ENCODE peak calls at places on chromosomes 12 and 14, in nine cellular contexts. J is NCI-H2171; M is body of pancreas; Q is NCI-H226; N is fibroblast of the conjunctiva; C is stimulated activated CD8-positive, alpha-beta memory T cell treated with anti-CD3 and anti-CD28 coated beads, Interleukin-15, amount 100 ng/mL, for 4 hours; A is HAP-1; L is activated T-helper 1 cell treated with anti-CD3 and anti-CD28 coated beads, Interleukin-12 subunit alpha, Interleukin-12 subunit beta, Interleukin-2, Interleukin-4 antibody, amounts not matched to agents 30 ng/mL and 10 ng/mL and 1 ng/mL, durations not matched to agents 14 hours and 24 hours and 36 hours; Z is OCI-LY7. P is an unnamed sample.
A peak's percentile ranks its signal among the peaks of the same experiment; 100 is the strongest.

GRCh38 chr14:92481386-92481785 is 32.2 kb upstream of the RIN3 start:
- DNase-seq in J (no peak), M (no peak), Q (no peak), N (no peak), C (no peak), A (no peak), L (no peak), Z (no peak), P (peak; percentile 13)

GRCh38 chr12:49505672-49506071 is 33.2 kb upstream of the KCNH3 start:
- DNase-seq in J (no peak), M (no peak), Q (peak; percentile 53), N (no peak), C (no peak), A (no peak), L (no peak), Z (no peak), P (no peak)

GRCh38 chr12:96108321-96108720 is 72.9 kb upstream of the LTA4H start:
- DNase-seq in J (no peak), M (no peak), Q (no peak), N (no peak), C (no peak), A (no peak), L (peak; percentile 11), Z (peak; percentile 33), P (no peak)

GRCh38 chr12:1912580-1913376 is 5.7 kb downstream of the CACNA2D4 start:
- DNase-seq in J (no peak), M (no peak), Q (peak; percentile 66), N (no peak), C (no peak), A (no peak), L (no peak), Z (no peak), P (peak; percentile 8)

GRCh38 chr12:103169-103981 is 36.8 kb downstream of the IQSEC3 start:
- DNase-seq in J (no peak), M (no peak), Q (no peak), N (no peak), C (no peak), A (no peak), L (no peak), Z (peak; percentile 93), P (peak; percentile 68)

GRCh38 chr14:64828096-64828495 is 51.6 kb downstream of the SPTB start:
- DNase-seq in J (no peak), M (no peak), Q (no peak), N (no peak), C (no peak), A (no peak), L (no peak), Z (no peak), P (no peak)

GRCh38 chr12:1812650-1813302 is 7.6 kb upstream of the LRTM2 start:
- DNase-seq in J (no peak), M (peak; percentile 19), Q (peak; percentile 61), N (peak; percentile 13), C (no peak), A (no peak), L (no peak), Z (no peak), P (no peak)

GRCh38 chr14:103128631-103129300 is 5.5 kb downstream of the TNFAIP2 start:
- DNase-seq in J (no peak), M (peak; percentile 32), Q (no peak), N (no peak), C (no peak), A (no peak), L (no peak), Z (no peak), P (no peak)

GRCh38 chr12:94287245-94287628 is 138.9 kb downstream of the PLXNC1 start:
- DNase-seq in J (no peak), M (no peak), Q (no peak), N (no peak), C (no peak), A (no peak), L (no peak), Z (no peak), P (no peak)

GRCh38 chr14:21091784-21092146 is 6.7 kb downstream of the ZNF219 start:
- DNase-seq in J (no peak), M (no peak), Q (no peak), N (no peak), C (no peak), A (no peak), L (no peak), Z (no peak), P (no peak)

GRCh38 chr14:75589896-75590295 is 11.5 kb downstream of the FLVCR2 start:
- DNase-seq in J (no peak), M (no peak), Q (no peak), N (no peak), C (no peak), A (no peak), L (no peak), Z (no peak), P (no peak)

GRCh38 chr12:12616512-12617275 is 5.0 kb downstream of the CREBL2 start:
- DNase-seq in J (no peak), M (no peak), Q (no peak), N (no peak), C (no peak), A (no peak), L (no peak), Z (no peak), P (no peak)

GRCh38 chr12:78914859-78915331 is 50.3 kb downstream of the SYT1 start:
- DNase-seq in J (no peak), M (no peak), Q (no peak), N (no peak), C (no peak), A (no peak), L (no peak), Z (no peak), P (no peak)

GRCh38 chr12:81639196-81639595 is 120.0 kb downstream of the PPFIA2 start:
- DNase-seq in J (peak; percentile 73), M (no peak), Q (peak; percentile 14), N (no peak), C (no peak), A (no peak), L (no peak), Z (no peak), P (no peak)

GRCh38 chr12:112676526-112676925 is 115.0 kb upstream of the RPH3A start:
- DNase-seq in J (no peak), M (no peak), Q (no peak), N (no peak), C (no peak), A (no peak), L (no peak), Z (no peak), P (no peak)

GRCh38 chr12:121499929-121500793 is 80.7 kb downstream of the KDM2B start:
- DNase-seq in J (no peak), M (peak; percentile 83), Q (peak; percentile 35), N (peak; percentile 29), C (peak; percentile 35), A (peak; percentile 71), L (peak; percentile 55), Z (peak; percentile 77), P (peak; percentile 86)

GRCh38 chr12:108306014-108306501 is 33.1 kb downstream of the CMKLR1 start:
- DNase-seq in J (no peak), M (no peak), Q (peak; percentile 69), N (peak; percentile 24), C (no peak), A (no peak), L (no peak), Z (no peak), P (no peak)

GRCh38 chr12:87953257-87953860 is 75.8 kb downstream of the C12orf50 start:
- DNase-seq in J (no peak), M (no peak), Q (no peak), N (peak; percentile 51), C (no peak), A (peak; percentile 72), L (no peak), Z (peak; percentile 5), P (peak; percentile 25)

GRCh38 chr12:2751686-2752085 is 43.1 kb upstream of the FKBP4 start:
- DNase-seq in J (no peak), M (no peak), Q (no peak), N (no peak), C (no peak), A (no peak), L (no peak), Z (no peak), P (no peak)

GRCh38 chr12:43147893-43148292 is 404.1 kb downstream of the ADAMTS20 start:
- DNase-seq in J (no peak), M (no peak), Q (peak; percentile 52), N (no peak), C (no peak), A (no peak), L (no peak), Z (no peak), P (no peak)

GRCh38 chr14:50786821-50787464 is 44.0 kb downstream of the NIN start:
- DNase-seq in J (no peak), M (no peak), Q (no peak), N (no peak), C (no peak), A (no peak), L (no peak), Z (peak; percentile 28), P (no peak)

GRCh38 chr14:105021656-105022275 is 883 bp upstream of the CDCA4 start:
- DNase-seq in J (peak; percentile 63), M (peak; percentile 47), Q (peak; percentile 26), N (no peak), C (no peak), A (peak; percentile 66), L (peak; percentile 23), Z (peak; percentile 64), P (peak; percentile 65)

GRCh38 chr12:66302827-66303169 is 505 bp downstream of the HELB start:
- DNase-seq in J (no peak), M (no peak), Q (no peak), N (no peak), C (no peak), A (no peak), L (no peak), Z (no peak), P (no peak)

GRCh38 chr12:90959538-90960139 is 4.7 kb upstream of the CCER1 start:
- DNase-seq in J (peak; percentile 10), M (peak; percentile 30), Q (peak; percentile 27), N (peak; percentile 21), C (no peak), A (peak; percentile 56), L (no peak), Z (peak; percentile 46), P (peak; percentile 52)

GRCh38 chr12:8996682-8997405 is 7.5 kb downstream of the KLRG1 start:
- DNase-seq in J (no peak), M (no peak), Q (peak; percentile 70), N (no peak), C (no peak), A (no peak), L (peak; percentile 6), Z (no peak), P (peak; percentile 47)

GRCh38 chr12:2353281-2353680 is 300.5 kb downstream of the CACNA1C start:
- DNase-seq in J (no peak), M (no peak), Q (no peak), N (no peak), C (no peak), A (no peak), L (no peak), Z (no peak), P (no peak)

GRCh38 chr14:104036250-104036649 is 49.2 kb upstream of the ASPG start:
- DNase-seq in J (no peak), M (no peak), Q (no peak), N (no peak), C (no peak), A (no peak), L (no peak), Z (no peak), P (no peak)

GRCh38 chr12:106081606-106082005 is 57.1 kb downstream of the NUAK1 start:
- DNase-seq in J (no peak), M (no peak), Q (peak; percentile 59), N (no peak), C (no peak), A (no peak), L (no peak), Z (no peak), P (no peak)

GRCh38 chr12:15453613-15454012 is 131.3 kb downstream of the PTPRO start:
- DNase-seq in J (no peak), M (no peak), Q (no peak), N (no peak), C (no peak), A (no peak), L (no peak), Z (no peak), P (no peak)

GRCh38 chr14:105413542-105413886 is 6.1 kb upstream of the MTA1 start:
- DNase-seq in J (no peak), M (no peak), Q (no peak), N (no peak), C (no peak), A (no peak), L (no peak), Z (no peak), P (no peak)

GRCh38 chr14:31257244-31257553 is 49.6 kb upstream of the HECTD1 start:
- DNase-seq in J (no peak), M (no peak), Q (no peak), N (no peak), C (no peak), A (no peak), L (no peak), Z (no peak), P (no peak)

P was measured in testis.